ENCODE peak calls at places on chromosomes 12 and 14, in nine cellular contexts. Z is lower lobe of right lung; W is A673; I is dorsolateral prefrontal cortex; X is mammary epithelial cell; U is upper lobe of right lung; R is CD8-positive, alpha-beta T cell; C is Panc1; N is psoas muscle. M is an unnamed sample.

GRCh38 chr14:74630881-74631690 is 19.0 kb upstream of the LTBP2 start:
- DNase-seq in C (no peak), U (no peak), Z (no peak), W (no peak), R (no peak), N (no peak), I (no peak), X (no peak), M (no peak)

GRCh38 chr12:102539651-102540553 is 59.5 kb upstream of the IGF1 start:
- DNase-seq in Z (no peak), N (no peak), I (no peak), C (no peak), X (no peak), R (no peak), W (no peak), U (no peak), M (no peak)

GRCh38 chr12:65532162-65532561 is 253.7 kb downstream of the MSRB3 start:
- DNase-seq in X (no peak), U (no peak), Z (no peak), W (no peak), R (no peak), I (no peak), C (no peak), N (no peak), M (no peak)

GRCh38 chr12:65282840-65283239 is 4.4 kb downstream of the MSRB3 start:
- DNase-seq in W (no peak), R (no peak), N (no peak), U (no peak), X (no peak), C (no peak), Z (no peak), I (no peak), M (no peak)

GRCh38 chr14:67971627-67972625 is 152.3 kb downstream of the RAD51B start:
- DNase-seq in W (no peak), C (peak), U (no peak), X (peak), R (no peak), Z (no peak), I (no peak), N (no peak), M (no peak)

GRCh38 chr14:59333668-59334067 is 131.5 kb downstream of the GPR135 start:
- DNase-seq in N (no peak), C (no peak), W (peak), X (peak), U (no peak), R (no peak), Z (no peak), I (no peak), M (no peak)

GRCh38 chr12:31118347-31118830 is 44.7 kb downstream of the DDX11 start:
- DNase-seq in X (no peak), Z (no peak), I (no peak), W (peak), N (no peak), R (peak), U (no peak), C (no peak), M (no peak)

GRCh38 chr12:32248594-32249140 is 142.0 kb downstream of the BICD1 start:
- DNase-seq in Z (no peak), U (no peak), X (peak), N (no peak), R (no peak), W (peak), I (no peak), C (no peak), M (no peak)

GRCh38 chr14:38507299-38507698 is 251.4 kb upstream of the CLEC14A start:
- DNase-seq in C (no peak), Z (no peak), I (no peak), N (no peak), X (no peak), W (no peak), R (no peak), U (no peak), M (no peak)

GRCh38 chr12:32477714-32478113 is 78.4 kb downstream of the FGD4 start:
- DNase-seq in C (no peak), U (no peak), I (no peak), Z (no peak), X (no peak), W (peak), N (no peak), R (no peak), M (no peak)

GRCh38 chr12:69550951-69551350 is 34.3 kb upstream of the CCT2 start:
- DNase-seq in C (no peak), Z (no peak), X (no peak), U (no peak), I (no peak), N (no peak), W (no peak), R (no peak), M (no peak)

GRCh38 chr14:35949933-35950332 is 123.8 kb downstream of the BRMS1L start:
- DNase-seq in R (no peak), C (no peak), N (no peak), W (peak), Z (no peak), U (no peak), X (no peak), I (no peak), M (no peak)

GRCh38 chr12:49662998-49663843 is 39.9 kb downstream of the PRPF40B start:
- DNase-seq in R (peak), N (peak), Z (peak), C (peak), U (peak), I (no peak), X (peak), W (peak), M (peak)

GRCh38 chr12:17110316-17110715 is 504.4 kb upstream of the LMO3 start:
- DNase-seq in Z (no peak), X (no peak), W (no peak), U (no peak), C (no peak), N (no peak), I (no peak), R (no peak), M (no peak)

GRCh38 chr12:51871126-51871525 is 16.8 kb upstream of the ANKRD33 start:
- DNase-seq in Z (peak), N (peak), I (no peak), X (no peak), W (no peak), U (peak), R (no peak), C (no peak), M (no peak)

GRCh38 chr14:23632461-23633159 is 3.6 kb upstream of the DHRS2 start:
- DNase-seq in W (no peak), Z (no peak), R (no peak), N (no peak), I (no peak), X (no peak), U (no peak), C (no peak), M (no peak)

GRCh38 chr12:88957358-88957757 is 377.1 kb upstream of the KITLG start:
- DNase-seq in I (no peak), R (no peak), N (no peak), Z (no peak), W (no peak), X (peak), U (no peak), C (no peak), M (no peak)

GRCh38 chr12:20423557-20423956 is 55.2 kb downstream of the PDE3A start:
- DNase-seq in N (no peak), W (no peak), I (no peak), Z (no peak), U (no peak), C (no peak), R (no peak), X (no peak), M (no peak)

GRCh38 chr12:118603610-118604361 is 227.4 kb downstream of the SUDS3 start:
- DNase-seq in I (no peak), C (no peak), Z (no peak), N (no peak), X (no peak), R (no peak), U (no peak), W (no peak), M (no peak)

GRCh38 chr14:96095581-96096476 is 56.7 kb downstream of the C14orf132 start:
- DNase-seq in X (peak), I (no peak), W (peak), C (no peak), N (peak), Z (no peak), U (no peak), R (no peak), M (no peak)

GRCh38 chr14:58749066-58749669 is 111.4 kb downstream of the DACT1 start:
- DNase-seq in I (no peak), U (no peak), W (peak), N (no peak), X (peak), C (no peak), Z (peak), R (no peak), M (no peak)

GRCh38 chr14:75231320-75231719 is 47.3 kb upstream of the FOS start:
- DNase-seq in N (no peak), I (no peak), Z (no peak), C (no peak), X (no peak), W (no peak), U (no peak), R (no peak), M (no peak)

GRCh38 chr14:66709292-66709691 is 201.3 kb downstream of the GPHN start:
- DNase-seq in R (no peak), U (no peak), I (no peak), N (no peak), X (peak), C (no peak), Z (no peak), W (peak), M (no peak)

GRCh38 chr12:105067511-105068031 is 16.7 kb downstream of the ALDH1L2 start:
- DNase-seq in U (no peak), Z (no peak), W (no peak), N (no peak), C (no peak), R (no peak), I (no peak), X (no peak), M (no peak)

GRCh38 chr12:53998174-53998899 is 1.6 kb upstream of the HOXC9 start:
- DNase-seq in C (no peak), R (no peak), X (no peak), U (no peak), Z (no peak), I (no peak), W (no peak), N (no peak), M (no peak)

GRCh38 chr12:53996886-53997217 is 3.1 kb upstream of the HOXC9 start:
- DNase-seq in N (no peak), W (no peak), C (no peak), U (no peak), Z (no peak), X (no peak), I (no peak), R (no peak), M (no peak)

GRCh38 chr12:53996188-53996885 is 3.6 kb upstream of the HOXC9 start:
- DNase-seq in R (no peak), C (no peak), I (no peak), X (no peak), N (no peak), U (no peak), Z (no peak), W (peak), M (no peak)

GRCh38 chr12:53998900-53999236 is 1.1 kb upstream of the HOXC9 start:
- DNase-seq in C (no peak), W (no peak), U (no peak), X (no peak), R (no peak), I (no peak), Z (no peak), N (no peak), M (no peak)

DNA sequence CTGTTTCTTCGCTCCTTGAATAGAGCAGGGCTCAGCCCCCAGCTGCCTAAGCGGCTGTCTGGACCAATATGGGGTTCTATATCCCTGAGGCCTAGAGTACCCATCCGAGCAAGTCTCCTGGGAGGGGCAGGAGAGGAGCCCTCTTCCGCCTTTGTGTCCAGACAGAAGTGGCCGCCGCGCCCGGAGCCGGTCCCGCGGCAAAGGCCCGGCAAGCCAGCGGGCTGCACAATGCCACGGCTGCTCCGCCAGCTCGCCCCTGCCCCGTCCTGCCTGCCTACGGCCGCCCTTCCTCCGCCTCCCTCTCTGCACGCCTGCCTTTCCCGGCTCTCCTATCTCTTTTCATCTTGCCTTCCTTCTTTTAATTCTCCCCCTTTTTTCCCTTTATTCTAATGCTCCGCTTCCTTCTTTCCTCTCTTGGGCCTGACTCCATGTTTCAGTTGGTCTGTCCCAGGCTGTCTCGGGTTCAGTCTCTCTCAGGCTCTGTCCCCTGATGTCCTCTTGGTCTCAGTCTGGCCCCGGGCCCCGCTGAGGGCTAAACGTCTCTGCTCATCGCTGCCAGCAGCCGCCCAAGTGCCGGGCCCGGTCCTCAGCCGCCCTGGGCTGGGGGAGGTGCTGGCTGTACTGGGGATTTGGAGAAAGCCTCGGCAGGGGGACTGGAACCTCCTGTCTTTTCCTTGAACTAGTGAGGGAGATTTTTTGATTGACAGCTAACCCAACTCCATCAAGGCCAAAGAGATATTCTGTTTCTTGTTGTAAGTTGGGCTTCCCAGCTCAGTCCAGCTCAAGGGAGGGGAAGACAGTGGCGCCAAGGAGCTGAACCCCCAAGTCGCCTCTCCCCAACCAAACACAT is 2.4 kb upstream of the HOXC9 start:
- DNase-seq in W (peak), C (no peak), I (no peak), Z (no peak), R (no peak), U (no peak), N (no peak), X (no peak), M (no peak)
- H3K27ac ChIP-seq in W (peak), C (peak), I (no peak), Z (no peak), R (no peak), U (no peak), N (peak), X (no peak), M (no peak)

DNA sequence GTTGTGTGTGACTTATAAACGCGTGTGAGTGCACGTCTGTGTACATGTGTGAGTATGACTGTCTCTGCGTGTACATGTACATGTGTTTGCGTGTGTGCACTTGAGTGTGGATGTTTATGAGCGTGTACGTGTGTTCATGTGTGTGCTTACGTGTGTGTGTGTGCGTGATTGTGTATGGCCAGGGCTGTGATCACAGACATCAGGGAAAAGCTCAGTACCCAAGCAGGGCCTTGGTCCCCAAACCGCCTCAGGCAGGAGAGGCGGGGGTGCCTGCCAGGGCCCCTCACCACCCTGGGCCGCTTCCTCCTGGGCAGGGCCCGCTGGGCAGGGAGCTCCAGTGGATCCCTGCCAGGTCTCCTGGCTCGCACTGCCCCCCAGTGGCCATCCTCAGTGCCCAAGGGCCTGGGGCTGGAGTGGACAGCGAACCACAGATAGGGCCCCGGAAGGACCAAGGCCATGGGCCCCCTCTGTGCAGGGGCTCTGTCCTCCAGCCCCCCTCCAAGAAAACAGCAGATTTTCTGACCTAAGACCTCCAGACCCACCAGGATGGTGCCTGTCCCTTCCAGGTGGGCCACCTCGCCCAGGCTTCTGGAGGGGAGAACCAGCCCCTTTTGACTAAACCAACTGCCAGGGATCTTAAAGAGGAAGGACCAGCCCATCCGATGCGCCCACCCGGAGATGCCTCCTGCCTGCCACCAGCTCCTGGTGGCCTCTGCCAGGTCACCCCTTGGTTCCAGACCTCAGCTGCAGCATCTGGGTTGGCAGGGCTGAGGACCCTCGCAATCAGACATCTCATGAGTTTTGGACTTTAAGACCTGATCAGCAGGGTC is 326.0 kb upstream of the DIO3 start:
- DNase-seq in X (peak), W (peak), N (peak), I (peak), C (no peak), R (no peak), Z (peak), U (peak), M (peak)
- TF ChIP-seq CTCF in X (peak), W (peak), N (peak), I (peak), C (peak), R (no peak), Z (peak), U (peak), M (peak)

DNA sequence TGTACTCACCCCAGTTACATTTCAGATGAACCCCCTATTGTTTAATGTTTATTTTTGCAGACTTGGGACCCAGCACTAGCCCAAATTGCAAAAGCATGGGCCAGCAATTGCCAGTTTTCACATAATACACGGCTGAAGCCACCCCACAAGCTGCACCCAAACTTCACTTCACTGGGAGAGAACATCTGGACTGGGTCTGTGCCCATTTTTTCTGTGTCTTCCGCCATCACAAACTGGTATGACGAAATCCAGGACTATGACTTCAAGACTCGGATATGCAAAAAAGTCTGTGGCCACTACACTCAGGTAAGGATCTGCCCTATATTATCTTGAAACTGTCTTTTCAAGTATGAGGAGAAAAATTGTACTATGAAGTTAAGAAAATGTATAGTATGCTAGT is 1.2 kb downstream of the GLIPR1 start:
- DNase-seq in Z (no peak), X (peak), R (no peak), U (no peak), C (no peak), W (no peak), I (no peak), N (no peak), M (no peak)
- H3K27ac ChIP-seq in Z (peak), X (peak), R (peak), U (peak), C (peak), W (peak), I (no peak), N (peak), M (no peak)

DNA sequence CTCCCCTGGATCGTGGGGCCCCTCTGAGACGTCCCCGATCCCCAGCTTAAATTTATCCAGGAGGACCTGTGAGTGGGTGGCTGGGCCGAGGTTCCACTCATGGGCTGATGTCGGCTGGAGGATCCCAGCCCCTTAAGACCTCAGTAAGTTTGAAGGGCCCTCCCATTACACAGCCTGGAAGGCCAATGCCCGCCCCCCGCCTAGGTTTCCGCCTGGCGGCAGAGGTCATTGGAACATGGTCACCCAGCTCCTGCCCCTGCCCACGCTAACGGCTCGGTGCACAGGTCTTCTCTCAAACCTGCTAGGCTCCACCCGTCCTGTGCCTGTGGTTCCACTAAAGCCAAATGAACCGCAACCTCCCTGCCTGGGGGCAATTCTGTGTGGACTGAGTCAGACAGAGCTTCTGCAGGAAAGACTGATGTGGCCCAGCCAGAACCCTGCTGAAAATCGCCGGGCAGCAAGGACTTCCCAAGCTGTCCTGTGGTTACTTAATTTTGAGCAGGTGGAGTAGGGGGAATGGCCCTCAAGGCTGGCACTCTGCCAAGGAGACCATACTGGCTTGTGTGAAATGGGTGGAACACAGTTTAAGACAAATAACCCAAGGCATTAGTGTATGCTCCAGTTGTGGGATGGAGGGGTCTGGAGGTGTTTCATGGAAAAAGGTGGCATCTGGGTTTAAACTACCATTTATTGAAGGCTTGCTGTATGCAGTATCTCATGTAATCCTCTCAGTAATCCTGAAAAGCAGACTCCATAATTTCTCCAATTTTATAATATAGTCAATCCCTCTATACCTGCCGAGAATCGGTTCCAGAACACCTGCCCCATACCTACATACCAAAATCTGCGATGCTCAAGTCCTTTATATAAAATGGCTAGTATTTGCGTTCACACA is 903 bp upstream of the NT5DC3 start:
- DNase-seq in R (peak), X (peak), N (peak), C (peak), I (no peak), Z (peak), W (no peak), U (peak), M (peak)
- TF ChIP-seq CTCF in R (no peak), X (no peak), N (no peak), C (no peak), I (no peak), Z (no peak), W (no peak), U (no peak), M (no peak)

GRCh38 chr12:109085590-109085989 is 7.7 kb downstream of the ALKBH2 start:
- DNase-seq in U (no peak), X (no peak), Z (no peak), R (no peak), C (no peak), I (no peak), N (no peak), W (no peak), M (no peak)

GRCh38 chr12:109087250-109087649 is 6.0 kb downstream of the ALKBH2 start:
- DNase-seq in R (no peak), C (no peak), X (peak), I (no peak), N (no peak), Z (no peak), U (no peak), W (no peak), M (no peak)

GRCh38 chr12:109092484-109093021 is 719 bp downstream of the ALKBH2 start:
- DNase-seq in X (peak), N (no peak), Z (no peak), I (no peak), U (no peak), C (no peak), R (no peak), W (peak), M (no peak)

GRCh38 chr12:109089683-109090082 is 3.6 kb downstream of the ALKBH2 start:
- DNase-seq in W (no peak), I (no peak), U (no peak), X (no peak), N (no peak), R (no peak), C (no peak), Z (no peak), M (no peak)

DNA sequence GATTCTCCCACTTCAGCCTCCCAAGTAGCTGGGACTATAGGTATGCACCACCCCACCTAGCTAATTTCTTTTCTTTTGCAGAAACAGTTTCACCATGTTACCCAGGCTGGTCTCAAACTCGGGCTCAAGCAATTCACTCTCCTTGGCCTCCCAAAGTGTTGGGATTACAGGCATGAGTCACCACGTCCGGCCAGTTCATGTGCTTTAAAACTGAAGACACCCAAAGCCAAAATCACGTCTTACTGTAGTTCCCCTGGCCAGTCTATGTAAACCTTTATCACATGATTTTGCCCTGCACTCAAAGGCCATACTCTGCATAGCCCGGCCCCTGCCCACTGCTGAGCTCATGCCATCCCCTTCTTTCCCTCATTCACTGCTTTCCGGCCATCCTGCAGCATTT is 4.5 kb downstream of the ALKBH2 start:
- DNase-seq in Z (no peak), I (no peak), N (no peak), C (no peak), W (no peak), U (no peak), X (no peak), R (no peak), M (no peak)
- H3K27ac ChIP-seq in Z (no peak), I (peak), N (no peak), C (no peak), W (peak), U (no peak), X (no peak), R (no peak), M (no peak)